ENCODE peak calls at places on chromosomes 11 and 22, in five cellular contexts. W, S, Q, N and T are unnamed samples.

GRCh38 chr22:32803020-32803758 is 1.7 kb downstream of the TIMP3 start:
- DNase-seq in W (peak), S (peak), Q (peak), N (no peak), T (no peak)

GRCh38 chr22:50599816-50600454 is 658 bp upstream of the MAPK8IP2 start:
- DNase-seq in W (no peak), S (peak), Q (peak), N (peak), T (no peak)

GRCh38 chr11:64254326-64254725 is 3.0 kb downstream of the PLCB3 start:
- DNase-seq in W (no peak), S (no peak), Q (no peak), N (no peak), T (no peak)

GRCh38 chr11:72848846-72849466 is 34.7 kb downstream of the ATG16L2 start:
- DNase-seq in W (peak), S (peak), Q (no peak), N (no peak), T (no peak)

GRCh38 chr11:29019960-29020683 is 911.9 kb downstream of the METTL15 start:
- DNase-seq in W (peak), S (peak), Q (no peak), N (no peak), T (no peak)

GRCh38 chr11:14132312-14132711 is 169.8 kb downstream of the SPON1 start:
- DNase-seq in W (peak), S (no peak), Q (no peak), N (no peak), T (no peak)

GRCh38 chr11:101894505-101894904 is 20.3 kb upstream of the CEP126 start:
- DNase-seq in W (no peak), S (no peak), Q (no peak), N (no peak), T (no peak)

GRCh38 chr11:78414321-78415051 is 3.1 kb downstream of the GAB2 start:
- DNase-seq in W (peak), S (no peak), Q (no peak), N (no peak), T (no peak)

GRCh38 chr11:75560644-75561043 is 1.4 kb upstream of the SERPINH1 start:
- DNase-seq in W (peak), S (no peak), Q (no peak), N (no peak), T (no peak)

GRCh38 chr11:86639172-86639571 is 33.2 kb downstream of the ME3 start:
- DNase-seq in W (peak), S (no peak), Q (no peak), N (no peak), T (no peak)

GRCh38 chr11:110777765-110778164 is 65.5 kb upstream of the ARHGAP20 start:
- DNase-seq in W (peak), S (no peak), Q (no peak), N (no peak), T (no peak)

GRCh38 chr11:80841716-80842115 is 1400.9 kb upstream of the TENM4 start:
- DNase-seq in W (no peak), S (no peak), Q (no peak), N (no peak), T (no peak)

GRCh38 chr22:17985606-17986005 is 38.8 kb downstream of the MICAL3 start:
- DNase-seq in W (no peak), S (no peak), Q (no peak), N (no peak), T (no peak)

GRCh38 chr11:66311470-66311964 is 5.3 kb downstream of the CD248 start:
- DNase-seq in W (no peak), S (no peak), Q (no peak), N (no peak), T (no peak)

GRCh38 chr22:29517215-29517908 is 36.2 kb downstream of the THOC5 start:
- DNase-seq in W (no peak), S (no peak), Q (no peak), N (no peak), T (no peak)

GRCh38 chr22:49112661-49113626 is 714.7 kb downstream of the BRD1 start:
- DNase-seq in W (no peak), S (no peak), Q (no peak), N (no peak), T (no peak)

GRCh38 chr22:33984741-33985287 is 64.5 kb upstream of the LARGE1 start:
- DNase-seq in W (no peak), S (no peak), Q (no peak), N (no peak), T (no peak)

GRCh38 chr11:45885274-45885920 is at the start of gene MAPK8IP1:
- DNase-seq in W (no peak), S (peak), Q (peak), N (peak), T (no peak)

GRCh38 chr11:32706985-32707736 is 87.3 kb downstream of the CCDC73 start:
- DNase-seq in W (peak), S (no peak), Q (no peak), N (no peak), T (no peak)

GRCh38 chr11:126268361-126268707 is 361 bp downstream of the SRPRA start:
- DNase-seq in W (no peak), S (no peak), Q (no peak), N (no peak), T (no peak)

GRCh38 chr11:31808721-31809542 is 2.2 kb downstream of the PAX6 start:
- DNase-seq in W (no peak), S (no peak), Q (no peak), N (no peak), T (no peak)

GRCh38 chr11:45144126-45145082 is 2.0 kb upstream of the PRDM11 start:
- DNase-seq in W (no peak), S (no peak), Q (no peak), N (no peak), T (no peak)

GRCh38 chr11:17498475-17498874 is 21.8 kb upstream of the ABCC8 start:
- DNase-seq in W (no peak), S (peak), Q (no peak), N (no peak), T (no peak)

GRCh38 chr22:49151256-49152131 is 676.2 kb downstream of the BRD1 start:
- DNase-seq in W (no peak), S (no peak), Q (no peak), N (no peak), T (no peak)

GRCh38 chr11:67436459-67437081 is 912 bp downstream of the PTPRCAP start:
- DNase-seq in W (no peak), S (no peak), Q (no peak), N (peak), T (no peak)

DNA sequence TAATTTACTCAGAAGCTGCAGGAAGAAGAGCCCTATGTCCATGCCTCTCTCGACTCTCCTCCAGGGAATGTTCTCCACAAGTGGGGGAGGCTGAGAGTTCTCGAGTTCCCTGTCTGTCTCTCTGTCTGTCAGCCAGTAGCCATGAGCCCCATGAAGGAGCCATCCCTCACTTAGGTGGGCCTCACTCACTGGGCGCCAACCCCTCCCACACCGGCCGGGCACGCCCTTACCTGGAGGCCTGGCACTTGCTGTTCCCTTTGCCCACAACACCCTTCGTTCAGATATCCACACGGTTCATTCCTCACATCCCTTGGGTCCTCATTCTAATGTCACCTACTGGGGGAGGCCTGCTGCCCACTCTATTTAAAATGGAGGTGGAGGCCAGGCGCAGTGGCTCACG is 14.2 kb upstream of the IL10RA start:
- DNase-seq in W (no peak), S (no peak), Q (no peak), N (no peak), T (no peak)
- H3K27ac ChIP-seq in W (no peak), S (no peak), Q (no peak), N (no peak), T (no peak)

GRCh38 chr11:19729141-19729540 is 16.5 kb downstream of the NAV2 start:
- DNase-seq in W (no peak), S (no peak), Q (no peak), N (no peak), T (no peak)
- H3K27ac ChIP-seq in W (no peak), S (no peak), Q (no peak), N (no peak), T (no peak)

GRCh38 chr22:35435201-35435712 is 35.3 kb downstream of the MCM5 start:
- DNase-seq in W (no peak), S (no peak), Q (no peak), N (no peak), T (no peak)

GRCh38 chr22:35432226-35432905 is 32.4 kb downstream of the MCM5 start:
- DNase-seq in W (no peak), S (no peak), Q (no peak), N (no peak), T (peak)

GRCh38 chr22:35436421-35436820 is 36.5 kb downstream of the MCM5 start:
- DNase-seq in W (no peak), S (no peak), Q (no peak), N (no peak), T (no peak)

GRCh38 chr22:35431483-35432205 is 31.7 kb downstream of the MCM5 start:
- DNase-seq in W (no peak), S (no peak), Q (no peak), N (no peak), T (no peak)

GRCh38 chr22:35434061-35434750 is 34.3 kb downstream of the MCM5 start:
- DNase-seq in W (no peak), S (no peak), Q (no peak), N (no peak), T (no peak)
- H3K27ac ChIP-seq in W (no peak), S (no peak), Q (no peak), N (no peak), T (no peak)

GRCh38 chr22:46251266-46251665 is 1.2 kb upstream of the CDPF1 start:
- DNase-seq in W (no peak), S (no peak), Q (no peak), N (no peak), T (no peak)
- H3K27ac ChIP-seq in W (no peak), S (no peak), Q (no peak), N (no peak), T (no peak)

GRCh38 chr11:19734171-19734570 is 21.5 kb downstream of the NAV2 start:
- DNase-seq in W (peak), S (no peak), Q (no peak), N (no peak), T (no peak)
- H3K27ac ChIP-seq in W (no peak), S (no peak), Q (no peak), N (no peak), T (no peak)

GRCh38 chr11:16382638-16383380 is 26.5 kb upstream of the SOX6 start:
- DNase-seq in W (peak), S (no peak), Q (no peak), N (no peak), T (no peak)
- H3K27ac ChIP-seq in W (peak), S (no peak), Q (no peak), N (no peak), T (no peak)

DNA sequence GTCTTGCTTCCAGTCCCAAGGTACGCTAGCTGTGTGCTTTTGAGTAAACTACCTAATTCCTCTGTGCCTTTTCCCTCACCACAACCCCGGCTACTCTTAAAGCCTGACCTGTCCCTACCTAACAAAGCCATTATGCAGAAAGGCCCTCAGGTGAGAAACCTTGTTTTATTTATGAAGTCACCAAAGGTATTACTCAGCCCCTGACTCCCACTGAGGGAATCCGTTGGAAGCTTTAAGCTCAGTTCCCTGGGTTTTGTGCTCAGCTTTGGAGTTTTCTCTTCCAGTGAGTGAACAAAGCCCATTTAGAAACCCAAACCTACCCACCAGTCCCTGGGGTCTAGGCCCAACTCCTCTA is 90.9 kb downstream of the APIP start:
- DNase-seq in W (no peak), S (no peak), Q (no peak), N (no peak), T (no peak)
- H3K27ac ChIP-seq in W (no peak), S (peak), Q (no peak), N (no peak), T (peak)

GRCh38 chr11:26914968-26915367 is 78.9 kb upstream of the FIBIN start:
- DNase-seq in W (no peak), S (no peak), Q (no peak), N (no peak), T (no peak)
- H3K27ac ChIP-seq in W (no peak), S (no peak), Q (no peak), N (no peak), T (no peak)

GRCh38 chr22:19565382-19565902 is 41.2 kb upstream of the CLDN5 start:
- DNase-seq in W (no peak), S (no peak), Q (no peak), N (no peak), T (no peak)
- H3K27ac ChIP-seq in W (no peak), S (no peak), Q (no peak), N (no peak), T (no peak)